ENCODE peak calls at places on chromosomes 11 and 22, in four cellular contexts. O, H, S and E are unnamed samples.

GRCh38 chr11:116879789-116880402 is 42.5 kb upstream of the APOA1 start:
- DNase-seq in H (no peak), S (peak), O (peak), E (peak)

GRCh38 chr11:119650251-119650650 is 78.7 kb downstream of the NECTIN1 start:
- DNase-seq in H (no peak), O (no peak), S (no peak), E (no peak)

GRCh38 chr22:32803020-32803758 is 1.7 kb downstream of the TIMP3 start:
- DNase-seq in H (no peak), O (peak), S (no peak), E (no peak)

GRCh38 chr22:25404556-25404922 is 159.9 kb upstream of the GRK3 start:
- DNase-seq in O (peak), H (no peak), S (no peak), E (no peak)

GRCh38 chr11:73795925-73796632 is 8.4 kb downstream of the MRPL48 start:
- DNase-seq in H (no peak), S (no peak), O (no peak), E (no peak)

GRCh38 chr11:7251836-7252682 is at the start of gene SYT9:
- DNase-seq in S (peak), O (peak), H (peak), E (no peak)

GRCh38 chr22:33923660-33924246 is 3.5 kb upstream of the LARGE1 start:
- DNase-seq in O (peak), H (peak), S (peak), E (peak)

GRCh38 chr11:72777755-72778278 is 16.0 kb downstream of the STARD10 start:
- DNase-seq in H (no peak), S (no peak), O (no peak), E (no peak)

GRCh38 chr11:34570584-34570983 is 50.3 kb upstream of the EHF start:
- DNase-seq in O (peak), S (no peak), H (peak), E (no peak)

GRCh38 chr11:46826310-46827044 is 19.6 kb downstream of the CKAP5 start:
- DNase-seq in H (peak), S (no peak), O (peak), E (peak)

GRCh38 chr22:30187726-30188407 is 58.7 kb downstream of the LIF start:
- DNase-seq in H (no peak), O (no peak), S (no peak), E (no peak)

GRCh38 chr11:126313826-126314225 is 10.0 kb downstream of the DCPS start:
- DNase-seq in H (no peak), O (no peak), S (no peak), E (no peak)

GRCh38 chr11:43504316-43504950 is 145.7 kb downstream of the TTC17 start:
- DNase-seq in H (peak), O (peak), S (peak), E (no peak)

GRCh38 chr11:9138612-9139579 is 47.5 kb upstream of the SCUBE2 start:
- DNase-seq in O (peak), H (peak), S (peak), E (peak)

GRCh38 chr11:86015699-86016098 is 53.2 kb downstream of the PICALM start:
- DNase-seq in H (no peak), O (no peak), S (no peak), E (no peak)

GRCh38 chr11:98965775-98966174 is 55.0 kb upstream of the CNTN5 start:
- DNase-seq in H (no peak), O (no peak), S (no peak), E (no peak)

GRCh38 chr22:48567213-48567975 is 1260.3 kb downstream of the BRD1 start:
- DNase-seq in H (no peak), S (no peak), O (no peak), E (no peak)

GRCh38 chr22:50250555-50251471 is at the start of gene HDAC10:
- DNase-seq in H (peak), S (peak), O (peak), E (peak)

GRCh38 chr11:17371614-17372013 is 16.8 kb downstream of the KCNJ11 start:
- DNase-seq in S (peak), O (peak), H (no peak), E (no peak)

GRCh38 chr11:17810736-17811135 is 76.2 kb downstream of the KCNC1 start:
- DNase-seq in S (no peak), H (no peak), O (peak), E (no peak)

GRCh38 chr11:118921929-118922744 is 3.6 kb downstream of the BCL9L start:
- DNase-seq in O (peak), S (no peak), H (no peak), E (no peak)

GRCh38 chr11:65651589-65652510 is 10.9 kb downstream of the RELA start:
- DNase-seq in H (no peak), O (peak), S (no peak), E (no peak)

GRCh38 chr11:110894224-110894623 is 182.0 kb upstream of the ARHGAP20 start:
- DNase-seq in H (no peak), O (peak), S (no peak), E (no peak)

GRCh38 chr11:128757886-128758612 is 64.2 kb downstream of the FLI1 start:
- DNase-seq in H (peak), S (no peak), O (no peak), E (no peak)